ENCODE peak calls at places on chromosomes 5 and 9, in seven cellular contexts. One of them, this sample, is unnamed.

GRCh38 chr5:112372543-112372942 is 46.5 kb downstream of the EPB41L4A start:
- DNase-seq in uterus: no peak
- DNase-seq in heart left ventricle: no peak
- DNase-seq in transverse colon: no peak
- DNase-seq in right lobe of liver: no peak
- DNase-seq in breast epithelium: no peak
- DNase-seq in tibial nerve: no peak
- DNase-seq in this sample: no peak

GRCh38 chr5:122394313-122394712 is 82.3 kb downstream of the SNCAIP start:
- DNase-seq in uterus: no peak
- DNase-seq in right lobe of liver: no peak
- DNase-seq in breast epithelium: no peak
- DNase-seq in heart left ventricle: no peak
- DNase-seq in tibial nerve: no peak
- DNase-seq in transverse colon: no peak
- DNase-seq in this sample: no peak

GRCh38 chr5:138352722-138353549 is 451 bp downstream of the KDM3B start:
- DNase-seq in right lobe of liver: peak; percentile 70
- DNase-seq in transverse colon: peak; percentile 73
- DNase-seq in uterus: peak; percentile 60
- DNase-seq in breast epithelium: peak; percentile 61
- DNase-seq in heart left ventricle: peak; percentile 81
- DNase-seq in tibial nerve: peak; percentile 54
- DNase-seq in this sample: no peak

GRCh38 chr9:137516144-137516917 is 33.9 kb downstream of the PNPLA7 start:
- DNase-seq in tibial nerve: no peak
- DNase-seq in transverse colon: no peak
- DNase-seq in breast epithelium: no peak
- DNase-seq in uterus: no peak
- DNase-seq in right lobe of liver: no peak
- DNase-seq in heart left ventricle: no peak
- DNase-seq in this sample: no peak

GRCh38 chr5:73615085-73615484 is 10.9 kb upstream of the ARHGEF28 start:
- DNase-seq in right lobe of liver: no peak
- DNase-seq in tibial nerve: no peak
- DNase-seq in transverse colon: peak; percentile 20
- DNase-seq in heart left ventricle: no peak
- DNase-seq in uterus: no peak
- DNase-seq in breast epithelium: no peak
- DNase-seq in this sample: no peak

GRCh38 chr9:114572199-114572598 is 15.4 kb upstream of the ATP6V1G1 start:
- DNase-seq in heart left ventricle: no peak
- DNase-seq in breast epithelium: no peak
- DNase-seq in right lobe of liver: no peak
- DNase-seq in uterus: no peak
- DNase-seq in transverse colon: no peak
- DNase-seq in tibial nerve: no peak
- DNase-seq in this sample: no peak

GRCh38 chr9:18493361-18494015 is 19.5 kb downstream of the ADAMTSL1 start:
- DNase-seq in heart left ventricle: no peak
- DNase-seq in right lobe of liver: no peak
- DNase-seq in breast epithelium: no peak
- DNase-seq in uterus: no peak
- DNase-seq in transverse colon: no peak
- DNase-seq in tibial nerve: no peak
- DNase-seq in this sample: no peak

GRCh38 chr9:107292811-107293554 is 9.9 kb downstream of the RAD23B start:
- DNase-seq in transverse colon: no peak
- DNase-seq in heart left ventricle: no peak
- DNase-seq in right lobe of liver: no peak
- DNase-seq in breast epithelium: no peak
- DNase-seq in tibial nerve: no peak
- DNase-seq in uterus: no peak
- DNase-seq in this sample: no peak

GRCh38 chr9:120532475-120532874 is 47.5 kb downstream of the CDK5RAP2 start:
- DNase-seq in tibial nerve: peak; percentile 22
- DNase-seq in uterus: no peak
- DNase-seq in breast epithelium: peak; percentile 63
- DNase-seq in right lobe of liver: peak; percentile 25
- DNase-seq in transverse colon: peak; percentile 63
- DNase-seq in heart left ventricle: no peak
- DNase-seq in this sample: no peak

GRCh38 chr5:110288766-110289165 is 437.7 kb downstream of the TMEM232 start:
- DNase-seq in uterus: no peak
- DNase-seq in right lobe of liver: no peak
- DNase-seq in transverse colon: no peak
- DNase-seq in heart left ventricle: no peak
- DNase-seq in tibial nerve: no peak
- DNase-seq in breast epithelium: no peak
- DNase-seq in this sample: no peak

GRCh38 chr5:1834721-1835425 is 33.7 kb downstream of the NDUFS6 start:
- DNase-seq in right lobe of liver: no peak
- DNase-seq in heart left ventricle: no peak
- DNase-seq in uterus: no peak
- DNase-seq in tibial nerve: no peak
- DNase-seq in transverse colon: no peak
- DNase-seq in breast epithelium: no peak
- DNase-seq in this sample: no peak

GRCh38 chr9:111030492-111030891 is 7.8 kb downstream of the LPAR1 start:
- DNase-seq in right lobe of liver: no peak
- DNase-seq in heart left ventricle: no peak
- DNase-seq in transverse colon: no peak
- DNase-seq in breast epithelium: no peak
- DNase-seq in uterus: no peak
- DNase-seq in tibial nerve: no peak
- DNase-seq in this sample: no peak

GRCh38 chr9:38035873-38036272 is 33.2 kb downstream of the SHB start:
- DNase-seq in breast epithelium: no peak
- DNase-seq in uterus: no peak
- DNase-seq in transverse colon: no peak
- DNase-seq in heart left ventricle: peak; percentile 45
- DNase-seq in tibial nerve: no peak
- DNase-seq in right lobe of liver: no peak
- DNase-seq in this sample: no peak

GRCh38 chr5:107776506-107776905 is 105.8 kb upstream of the EFNA5 start:
- DNase-seq in right lobe of liver: no peak
- DNase-seq in breast epithelium: no peak
- DNase-seq in uterus: no peak
- DNase-seq in tibial nerve: no peak
- DNase-seq in heart left ventricle: no peak
- DNase-seq in transverse colon: no peak
- DNase-seq in this sample: no peak

GRCh38 chr5:113230711-113231652 is 203.8 kb downstream of the TSSK1B start:
- DNase-seq in uterus: no peak
- DNase-seq in breast epithelium: no peak
- DNase-seq in right lobe of liver: no peak
- DNase-seq in heart left ventricle: no peak
- DNase-seq in transverse colon: no peak
- DNase-seq in tibial nerve: no peak
- DNase-seq in this sample: no peak

GRCh38 chr5:96335873-96336272 is 97.2 kb downstream of the PCSK1 start:
- DNase-seq in uterus: no peak
- DNase-seq in tibial nerve: no peak
- DNase-seq in breast epithelium: no peak
- DNase-seq in right lobe of liver: no peak
- DNase-seq in transverse colon: no peak
- DNase-seq in heart left ventricle: no peak
- DNase-seq in this sample: no peak

DNA sequence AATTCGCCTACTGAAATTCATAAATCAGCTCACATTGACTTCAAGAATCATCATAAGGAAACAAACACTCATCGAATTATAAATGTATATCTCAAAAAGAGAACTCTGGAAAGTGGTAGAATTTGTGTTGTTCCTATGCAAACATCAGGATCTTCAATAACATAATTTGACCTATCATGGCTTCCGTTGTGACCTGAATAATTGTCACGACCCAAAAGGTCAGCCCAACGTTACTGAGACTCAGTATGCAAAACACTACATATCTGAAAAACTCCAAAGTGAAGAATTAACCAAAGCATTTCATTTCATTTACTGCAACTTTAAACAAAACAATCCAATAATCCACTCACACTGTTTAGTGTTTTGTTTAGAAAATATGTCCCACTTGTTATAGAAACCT is 1.2 kb downstream of the RAPGEF6 start:
- DNase-seq in transverse colon: no peak
- DNase-seq in breast epithelium: no peak
- DNase-seq in right lobe of liver: no peak
- DNase-seq in heart left ventricle: no peak
- DNase-seq in tibial nerve: no peak
- DNase-seq in uterus: no peak
- DNase-seq in this sample: no peak
- H3K4me1 ChIP-seq in transverse colon: peaks cover 46% of the 10 kb centered on the region
- H3K4me1 ChIP-seq in breast epithelium: peaks cover 14% of the 10 kb centered on the region
- H3K4me1 ChIP-seq in right lobe of liver: no peaks in the 10 kb centered on the region
- H3K4me1 ChIP-seq in heart left ventricle: no peaks in the 10 kb centered on the region
- H3K4me1 ChIP-seq in tibial nerve: no peaks in the 10 kb centered on the region
- H3K4me1 ChIP-seq in uterus: peaks cover 5% of the 10 kb centered on the region
- H3K4me1 ChIP-seq in this sample: peaks cover 51% of the 10 kb centered on the region

GRCh38 chr5:179821298-179822058 is 773 bp downstream of the SQSTM1 start:
- DNase-seq in heart left ventricle: peak; percentile 97
- DNase-seq in uterus: peak; percentile 95
- DNase-seq in tibial nerve: peak; percentile 97
- DNase-seq in breast epithelium: peak; percentile 97
- DNase-seq in transverse colon: peak; percentile 97
- DNase-seq in right lobe of liver: peak; percentile 97
- DNase-seq in this sample: peak; percentile 98
- TF ChIP-seq POLR2A in heart left ventricle: peak; percentile 89
- TF ChIP-seq POLR2A in uterus: peak; percentile 88
- TF ChIP-seq POLR2A in tibial nerve: peak; percentile 90
- TF ChIP-seq POLR2A in breast epithelium: peak; percentile 80
- TF ChIP-seq POLR2A in transverse colon: peak; percentile 98
- TF ChIP-seq POLR2A in right lobe of liver: peak; percentile 81
- TF ChIP-seq POLR2A in this sample: peak; percentile 42

GRCh38 chr9:89871871-89872331 is 267.1 kb downstream of the GADD45G start:
- DNase-seq in uterus: peak; percentile 13
- DNase-seq in breast epithelium: peak; percentile 45
- DNase-seq in right lobe of liver: no peak
- DNase-seq in tibial nerve: no peak
- DNase-seq in heart left ventricle: peak; percentile 76
- DNase-seq in transverse colon: no peak
- DNase-seq in this sample: no peak

GRCh38 chr9:89874351-89875321 is 269.8 kb downstream of the GADD45G start:
- DNase-seq in heart left ventricle: peak; percentile 60
- DNase-seq in uterus: peak; percentile 42
- DNase-seq in tibial nerve: no peak
- DNase-seq in breast epithelium: peak; percentile 50
- DNase-seq in right lobe of liver: peak; percentile 41
- DNase-seq in transverse colon: no peak
- DNase-seq in this sample: peak; percentile 91

GRCh38 chr9:89872426-89872912 is 267.7 kb downstream of the GADD45G start:
- DNase-seq in uterus: peak; percentile 10
- DNase-seq in tibial nerve: no peak
- DNase-seq in transverse colon: no peak
- DNase-seq in breast epithelium: no peak
- DNase-seq in heart left ventricle: no peak
- DNase-seq in right lobe of liver: no peak
- DNase-seq in this sample: no peak

GRCh38 chr9:89872913-89873707 is 268.3 kb downstream of the GADD45G start:
- DNase-seq in heart left ventricle: peak; percentile 57
- DNase-seq in breast epithelium: peak; percentile 34
- DNase-seq in tibial nerve: no peak
- DNase-seq in transverse colon: no peak
- DNase-seq in uterus: peak; percentile 15
- DNase-seq in right lobe of liver: no peak
- DNase-seq in this sample: no peak

DNA sequence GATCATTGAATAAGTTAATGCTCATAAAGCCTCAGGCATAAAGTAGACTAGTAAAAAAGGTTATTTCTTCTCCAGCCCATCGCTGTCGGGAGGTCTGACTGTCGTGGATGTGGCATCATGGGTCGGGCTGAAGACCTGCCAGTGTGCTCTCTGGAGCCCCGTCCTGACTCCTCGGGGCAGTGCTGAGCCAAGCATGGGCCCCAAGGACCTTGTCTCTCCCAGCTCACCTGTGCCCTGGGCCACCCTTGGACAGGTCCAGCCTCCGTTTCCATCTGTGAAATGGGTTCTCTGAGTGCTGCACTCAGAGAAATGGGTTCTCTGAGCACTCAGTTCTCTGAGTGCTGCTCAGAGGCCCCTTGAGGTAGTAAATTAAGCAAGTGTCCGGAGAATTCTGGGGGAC is 269.0 kb downstream of the GADD45G start:
- DNase-seq in breast epithelium: no peak
- DNase-seq in heart left ventricle: no peak
- DNase-seq in tibial nerve: no peak
- DNase-seq in uterus: peak; percentile 9
- DNase-seq in transverse colon: no peak
- DNase-seq in right lobe of liver: no peak
- DNase-seq in this sample: no peak
- H3K4me1 ChIP-seq in breast epithelium: no peaks in the 10 kb centered on the region
- H3K4me1 ChIP-seq in heart left ventricle: peaks cover 46% of the 10 kb centered on the region
- H3K4me1 ChIP-seq in tibial nerve: no peaks in the 10 kb centered on the region
- H3K4me1 ChIP-seq in uterus: no peaks in the 10 kb centered on the region
- H3K4me1 ChIP-seq in transverse colon: peaks cover 10% of the 10 kb centered on the region
- H3K4me1 ChIP-seq in right lobe of liver: peaks cover 2% of the 10 kb centered on the region
- H3K4me1 ChIP-seq in this sample: peaks cover 53% of the 10 kb centered on the region

GRCh38 chr9:86281577-86282076 is 711 bp downstream of the ISCA1 start:
- DNase-seq in breast epithelium: peak; percentile 54
- DNase-seq in heart left ventricle: no peak
- DNase-seq in right lobe of liver: no peak
- DNase-seq in transverse colon: peak; percentile 28
- DNase-seq in uterus: no peak
- DNase-seq in tibial nerve: no peak
- DNase-seq in this sample: no peak
- TF ChIP-seq POLR2A in breast epithelium: no peak
- TF ChIP-seq POLR2A in heart left ventricle: no peak
- TF ChIP-seq POLR2A in right lobe of liver: no peak
- TF ChIP-seq POLR2A in transverse colon: no peak
- TF ChIP-seq POLR2A in uterus: no peak
- TF ChIP-seq POLR2A in tibial nerve: no peak
- TF ChIP-seq POLR2A in this sample: no peak

GRCh38 chr9:109414125-109414785 is 83.9 kb downstream of the PTPN3 start:
- DNase-seq in breast epithelium: no peak
- DNase-seq in transverse colon: no peak
- DNase-seq in uterus: no peak
- DNase-seq in right lobe of liver: no peak
- DNase-seq in heart left ventricle: no peak
- DNase-seq in tibial nerve: no peak
- DNase-seq in this sample: no peak

GRCh38 chr9:109417054-109417453 is 81.1 kb downstream of the PTPN3 start:
- DNase-seq in heart left ventricle: no peak
- DNase-seq in right lobe of liver: no peak
- DNase-seq in transverse colon: peak; percentile 31
- DNase-seq in breast epithelium: no peak
- DNase-seq in tibial nerve: no peak
- DNase-seq in uterus: no peak
- DNase-seq in this sample: no peak

GRCh38 chr9:109418827-109419226 is 79.3 kb downstream of the PTPN3 start:
- DNase-seq in right lobe of liver: no peak
- DNase-seq in tibial nerve: no peak
- DNase-seq in heart left ventricle: no peak
- DNase-seq in breast epithelium: no peak
- DNase-seq in uterus: no peak
- DNase-seq in transverse colon: no peak
- DNase-seq in this sample: no peak

GRCh38 chr9:109417585-109418544 is 80.2 kb downstream of the PTPN3 start:
- DNase-seq in transverse colon: no peak
- DNase-seq in uterus: no peak
- DNase-seq in tibial nerve: no peak
- DNase-seq in heart left ventricle: no peak
- DNase-seq in right lobe of liver: no peak
- DNase-seq in breast epithelium: no peak
- DNase-seq in this sample: no peak

GRCh38 chr9:109416135-109416706 is 81.9 kb downstream of the PTPN3 start:
- DNase-seq in uterus: no peak
- DNase-seq in right lobe of liver: no peak
- DNase-seq in heart left ventricle: no peak
- DNase-seq in tibial nerve: no peak
- DNase-seq in breast epithelium: no peak
- DNase-seq in transverse colon: no peak
- DNase-seq in this sample: no peak
- H3K4me1 ChIP-seq in uterus: no peaks in the 10 kb centered on the region
- H3K4me1 ChIP-seq in right lobe of liver: no peaks in the 10 kb centered on the region
- H3K4me1 ChIP-seq in heart left ventricle: no peaks in the 10 kb centered on the region
- H3K4me1 ChIP-seq in tibial nerve: no peaks in the 10 kb centered on the region
- H3K4me1 ChIP-seq in breast epithelium: no peaks in the 10 kb centered on the region
- H3K4me1 ChIP-seq in transverse colon: no peaks in the 10 kb centered on the region
- H3K4me1 ChIP-seq in this sample: peaks cover 14% of the 10 kb centered on the region